ENCODE peak calls at places on chromosomes 5 and 9, in ten cellular contexts. G is mesothelial cell of epicardium, O is astrocyte, V is spleen, D is upper lobe of right lung, B is GM20000, P is pancreas, F is heart left ventricle, Y is Calu3, X is colonic mucosa. E is an unnamed sample.
A peak's percentile ranks its signal among the peaks of the same experiment; 100 is the strongest.

GRCh38 chr5:72956324-72957140 is 691 bp downstream of the FCHO2 start:
- DNase-seq in B (peak; percentile 71), G (peak; percentile 34), D (peak; percentile 83), X (peak; percentile 64), P (peak; percentile 46), Y (peak; percentile 51), F (peak; percentile 49), O (peak; percentile 62), V (peak; percentile 89), E (peak; percentile 56)

GRCh38 chr5:34923694-34924461 is 5.5 kb upstream of the DNAJC21 start:
- DNase-seq in Y (peak; percentile 44), F (no peak), V (no peak), G (no peak), O (peak; percentile 85), B (peak; percentile 24), P (peak; percentile 25), D (no peak), X (no peak), E (no peak)

GRCh38 chr9:9790216-9790872 is 822.5 kb downstream of the PTPRD start:
- DNase-seq in V (no peak), F (no peak), G (no peak), P (peak; percentile 33), X (peak; percentile 27), D (no peak), O (no peak), B (peak; percentile 20), Y (peak; percentile 56), E (peak; percentile 48)

GRCh38 chr9:112849363-112849922 is 41.2 kb downstream of the SLC46A2 start:
- DNase-seq in Y (no peak), F (no peak), B (no peak), O (no peak), P (no peak), D (no peak), X (no peak), V (no peak), G (no peak), E (no peak)

GRCh38 chr5:15013654-15014463 is 142.3 kb upstream of the ANKH start:
- DNase-seq in X (no peak), Y (no peak), P (peak; percentile 18), B (peak; percentile 28), G (no peak), D (no peak), F (no peak), V (no peak), O (peak; percentile 55), E (peak; percentile 17)

GRCh38 chr5:113068559-113068958 is 92.0 kb downstream of the DCP2 start:
- DNase-seq in O (peak; percentile 63), D (no peak), F (no peak), P (no peak), G (no peak), B (no peak), X (no peak), Y (no peak), V (no peak), E (no peak)

GRCh38 chr9:125377584-125378250 is 116.1 kb downstream of the GAPVD1 start:
- DNase-seq in D (no peak), O (no peak), B (no peak), F (no peak), G (no peak), P (no peak), Y (no peak), X (no peak), V (no peak), E (no peak)

GRCh38 chr5:53378590-53379247 is 101.7 kb upstream of the FST start:
- DNase-seq in O (peak; percentile 78), B (no peak), V (no peak), F (no peak), G (no peak), Y (no peak), X (no peak), D (no peak), P (no peak), E (no peak)

GRCh38 chr5:98769006-98769255 is 4.5 kb upstream of the RGMB start:
- DNase-seq in P (no peak), D (peak; percentile 73), G (no peak), Y (peak; percentile 73), O (no peak), B (peak; percentile 75), F (peak; percentile 51), V (peak; percentile 80), X (peak; percentile 79), E (peak; percentile 69)

GRCh38 chr5:11411621-11412020 is 492.6 kb downstream of the CTNND2 start:
- DNase-seq in O (no peak), P (no peak), F (no peak), G (no peak), V (no peak), X (no peak), D (no peak), Y (no peak), B (no peak), E (no peak)

GRCh38 chr5:170533383-170533782 is 29.6 kb downstream of the KCNIP1 start:
- DNase-seq in F (no peak), G (no peak), X (no peak), O (no peak), B (no peak), P (no peak), V (no peak), D (no peak), Y (no peak), E (no peak)

GRCh38 chr5:83472508-83473343 is 1.2 kb downstream of the VCAN start:
- DNase-seq in P (peak; percentile 13), V (peak; percentile 76), G (peak; percentile 25), B (peak; percentile 62), X (peak; percentile 29), Y (peak; percentile 50), D (peak; percentile 69), O (no peak), F (peak; percentile 42), E (peak; percentile 58)

GRCh38 chr9:31916591-31917223 is 467.7 kb upstream of the ACO1 start:
- DNase-seq in Y (no peak), F (no peak), G (no peak), X (no peak), O (no peak), B (no peak), P (no peak), V (no peak), D (no peak), E (peak; percentile 12)

GRCh38 chr5:172849636-172850453 is 15.8 kb downstream of the ERGIC1 start:
- DNase-seq in B (peak; percentile 41), Y (peak; percentile 30), P (no peak), O (no peak), G (no peak), F (no peak), X (peak; percentile 86), D (no peak), V (peak; percentile 83), E (no peak)

GRCh38 chr9:81717061-81717746 is 27.9 kb upstream of the TLE1 start:
- DNase-seq in F (no peak), Y (no peak), V (no peak), O (no peak), G (no peak), B (no peak), P (no peak), D (no peak), X (peak; percentile 15), E (no peak)

GRCh38 chr9:88824711-88825110 is 166.6 kb upstream of the S1PR3 start:
- DNase-seq in P (no peak), Y (no peak), G (no peak), B (no peak), D (no peak), O (no peak), F (no peak), X (no peak), V (no peak), E (no peak)

GRCh38 chr5:37495210-37495609 is 116.1 kb downstream of the WDR70 start:
- DNase-seq in B (no peak), V (no peak), Y (no peak), P (no peak), D (no peak), F (no peak), O (peak; percentile 65), G (no peak), X (no peak), E (no peak)
- TF ChIP-seq CTCF in B (no peak), V (no peak), Y (no peak), P (no peak), D (no peak), F (no peak), O (no peak), G (no peak), X (no peak), E (no peak)

GRCh38 chr5:18305288-18305899 is 671.1 kb downstream of the TAF11L14 start:
- DNase-seq in X (no peak), B (peak; percentile 58), F (no peak), V (no peak), Y (peak; percentile 24), P (peak; percentile 31), O (peak; percentile 14), D (no peak), G (no peak), E (peak; percentile 46)
- TF ChIP-seq CTCF in X (peak; percentile 63), B (peak; percentile 66), F (peak; percentile 49), V (peak; percentile 49), Y (peak; percentile 22), P (peak; percentile 13), O (peak; percentile 81), D (peak; percentile 67), G (peak; percentile 85), E (peak; percentile 82)

GRCh38 chr9:17171309-17172094 is 36.7 kb downstream of the CNTLN start:
- DNase-seq in X (no peak), F (no peak), O (no peak), Y (no peak), P (no peak), D (no peak), V (no peak), G (no peak), B (no peak), E (no peak)
- TF ChIP-seq CTCF in X (no peak), F (no peak), O (no peak), Y (no peak), P (no peak), D (no peak), V (no peak), G (no peak), B (no peak), E (no peak)

DNA sequence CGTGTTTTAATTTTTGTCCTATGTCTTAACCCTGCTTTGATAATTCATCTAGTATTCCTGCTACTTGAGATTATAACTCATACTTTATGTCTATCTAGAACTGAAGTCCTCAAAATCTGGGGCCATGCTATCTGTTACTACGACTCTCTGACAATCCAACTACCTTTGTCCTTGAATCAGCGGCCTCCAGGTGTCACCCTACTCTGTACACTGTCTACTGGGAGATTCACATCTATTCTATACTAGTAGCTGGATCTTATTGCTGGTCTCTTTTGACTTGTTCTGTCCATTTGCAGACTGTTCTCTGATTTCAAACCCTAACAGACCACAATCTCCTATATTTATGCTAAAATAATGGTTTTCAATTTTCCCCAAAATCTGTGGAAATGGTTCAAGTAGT is 225.5 kb upstream of the ELAVL2 start:
- DNase-seq in O (no peak), G (no peak), X (no peak), D (no peak), V (no peak), Y (no peak), F (no peak), P (no peak), B (no peak), E (no peak)
- TF ChIP-seq CTCF in O (no peak), G (no peak), X (no peak), D (no peak), V (no peak), Y (no peak), F (no peak), P (no peak), B (no peak), E (no peak)

GRCh38 chr9:3848445-3849114 is 322.8 kb upstream of the RFX3 start:
- DNase-seq in D (no peak), G (no peak), B (no peak), X (no peak), Y (peak; percentile 46), F (no peak), P (no peak), O (no peak), V (no peak), E (peak; percentile 61)
- TF ChIP-seq CTCF in D (no peak), G (no peak), B (no peak), X (no peak), Y (no peak), F (no peak), P (no peak), O (no peak), V (no peak), E (no peak)

E was measured in endothelial cell.